ENCODE peak calls at places on chromosomes 2 and 18, in five cellular contexts. L is fibroblast of lung, D is tibial artery, W is neuronal stem cell, F is spleen. I is an unnamed sample. For H3K36me3, H3K9me3 and H3K4me1, the result is how much of the 10 kb centered on the place peaks cover.

GRCh38 chr2:32882911-32883810 is 63.6 kb upstream of the LTBP1 start:
- DNase-seq in D (no peak), L (peak), F (no peak), W (no peak), I (no peak)

GRCh38 chr2:219073413-219074129 is 12.8 kb upstream of the IHH start:
- DNase-seq in F (no peak), D (no peak), L (peak), W (peak), I (no peak)

GRCh38 chr2:11805920-11806319 is 59.5 kb downstream of the LPIN1 start:
- DNase-seq in D (no peak), L (no peak), W (no peak), F (no peak), I (no peak)

GRCh38 chr2:43300781-43301586 is 74.6 kb upstream of the ZFP36L2 start:
- DNase-seq in L (no peak), F (no peak), D (no peak), W (no peak), I (no peak)

GRCh38 chr18:3175195-3175758 is 44.5 kb downstream of the MYOM1 start:
- DNase-seq in L (peak), W (no peak), D (no peak), F (no peak), I (no peak)

GRCh38 chr2:71512386-71512785 is 59.0 kb downstream of the DYSF start:
- DNase-seq in L (no peak), F (no peak), D (no peak), W (no peak), I (no peak)

GRCh38 chr2:22253171-22253570 is 1129.4 kb downstream of the TDRD15 start:
- DNase-seq in F (no peak), W (no peak), D (no peak), L (no peak), I (no peak)

GRCh38 chr18:32920796-32921787 is 148.3 kb upstream of the KLHL14 start:
- DNase-seq in D (no peak), W (no peak), L (peak), F (no peak), I (no peak)

GRCh38 chr18:56445422-56445821 is 193.0 kb downstream of the TXNL1 start:
- DNase-seq in W (no peak), D (no peak), L (no peak), F (no peak), I (no peak)

GRCh38 chr2:46364797-46365457 is 67.7 kb downstream of the EPAS1 start:
- DNase-seq in F (no peak), W (peak), L (peak), D (no peak), I (no peak)

GRCh38 chr2:37555457-37555856 is 116.0 kb downstream of the CDC42EP3 start:
- DNase-seq in F (peak), L (no peak), W (no peak), D (no peak), I (peak)

GRCh38 chr2:158493458-158493857 is 36.7 kb downstream of the PKP4 start:
- DNase-seq in F (no peak), D (no peak), W (no peak), L (no peak), I (peak)

GRCh38 chr18:57057890-57058289 is 89.0 kb upstream of the BOD1L2 start:
- DNase-seq in F (no peak), W (no peak), L (no peak), D (no peak), I (no peak)

GRCh38 chr2:34229998-34230397 is 630.9 kb upstream of the FAM98A start:
- DNase-seq in D (no peak), W (no peak), F (no peak), L (no peak), I (no peak)

GRCh38 chr2:39059366-39059952 is 61.4 kb downstream of the SOS1 start:
- DNase-seq in W (peak), D (no peak), L (peak), F (no peak), I (no peak)

GRCh38 chr2:42929577-42929984 is 137.2 kb upstream of the HAAO start:
- DNase-seq in W (no peak), D (no peak), L (no peak), F (no peak), I (no peak)

GRCh38 chr2:167785606-167786005 is 461.8 kb downstream of the STK39 start:
- DNase-seq in D (no peak), L (no peak), W (no peak), F (no peak), I (no peak)

GRCh38 chr2:64455545-64455944 is 1.6 kb downstream of the LGALSL start:
- DNase-seq in W (no peak), L (no peak), F (no peak), D (no peak), I (no peak)

GRCh38 chr2:64017811-64018714 is 1.2 kb downstream of the VPS54 start:
- DNase-seq in F (no peak), D (no peak), W (no peak), L (peak), I (no peak)

GRCh38 chr2:186588940-186589732 is 720 bp upstream of the ITGAV start:
- DNase-seq in F (no peak), L (peak), W (no peak), D (no peak), I (no peak)

GRCh38 chr2:216006164-216006663 is 7.1 kb downstream of the MREG start:
- DNase-seq in L (no peak), W (no peak), D (no peak), F (peak), I (no peak)

GRCh38 chr2:62221141-62221540 is 25.2 kb downstream of the B3GNT2 start:
- DNase-seq in D (no peak), L (peak), F (no peak), W (no peak), I (no peak)

GRCh38 chr2:23380562-23381065 is 4.4 kb upstream of the KLHL29 start:
- DNase-seq in F (no peak), L (peak), D (no peak), W (no peak), I (no peak)

GRCh38 chr2:177404243-177404642 is 11.7 kb downstream of the AGPS start:
- DNase-seq in F (no peak), W (no peak), D (no peak), L (no peak), I (no peak)

GRCh38 chr2:237231593-237231992 is 145.9 kb downstream of the COPS8 start:
- DNase-seq in D (no peak), L (no peak), W (no peak), F (no peak), I (no peak)

GRCh38 chr2:170822885-170823799 is 6.5 kb downstream of the GAD1 start:
- DNase-seq in F (peak), W (peak), D (no peak), L (no peak), I (no peak)

GRCh38 chr2:18959952-18960717 is 370.8 kb upstream of the NT5C1B start:
- DNase-seq in F (no peak), D (no peak), L (peak), W (no peak), I (no peak)

GRCh38 chr2:177148477-177149154 is 64.0 kb upstream of the HNRNPA3 start:
- DNase-seq in F (peak), D (peak), L (peak), W (peak), I (peak)

GRCh38 chr18:23935804-23936203 is 78.8 kb upstream of the TTC39C start:
- DNase-seq in D (no peak), W (no peak), F (no peak), L (no peak), I (no peak)

GRCh38 chr18:2953935-2954641 is 58.9 kb downstream of the LPIN2 start:
- DNase-seq in D (no peak), W (no peak), L (no peak), F (no peak), I (no peak)

GRCh38 chr2:152924722-152925121 is 206.3 kb downstream of the ARL6IP6 start:
- DNase-seq in L (no peak), D (no peak), W (no peak), F (no peak), I (peak)

DNA sequence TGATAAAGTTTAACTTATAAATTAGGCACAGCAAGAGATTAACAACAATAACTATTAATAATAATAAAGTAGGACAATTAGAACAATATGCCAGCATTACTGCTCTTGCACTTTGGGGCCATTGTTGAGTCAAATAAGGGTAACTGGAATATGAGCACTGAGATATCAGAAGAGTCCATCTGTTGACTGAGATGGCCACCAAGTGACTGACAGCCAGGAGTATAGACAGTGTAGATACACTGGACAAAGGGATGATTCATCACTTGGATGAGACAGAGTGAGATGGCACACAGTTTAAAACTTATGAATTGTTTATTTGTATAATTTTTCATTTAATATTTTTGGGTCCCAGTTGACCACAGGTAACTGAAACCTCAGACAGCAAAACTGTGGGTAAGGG is 20.0 kb downstream of the NAB1 start:
- DNase-seq in F (no peak), L (no peak), W (no peak), D (no peak), I (no peak)
- H3K36me3 ChIP-seq in F (under half), L (under half), W (under half), D (under half), I (under half)

GRCh38 chr2:132392211-132392610 is 24.4 kb upstream of the GPR39 start:
- DNase-seq in L (no peak), W (peak), F (no peak), D (no peak), I (no peak)
- H3K9me3 ChIP-seq in L (under half), W (under half), F (under half), D (under half), I (under half)

GRCh38 chr2:120701096-120701860 is 34.4 kb upstream of the GLI2 start:
- DNase-seq in D (no peak), L (no peak), W (no peak), F (peak), I (no peak)
- H3K4me1 ChIP-seq in D (under half), L (under half), W (under half), F (under half), I (under half)

DNA sequence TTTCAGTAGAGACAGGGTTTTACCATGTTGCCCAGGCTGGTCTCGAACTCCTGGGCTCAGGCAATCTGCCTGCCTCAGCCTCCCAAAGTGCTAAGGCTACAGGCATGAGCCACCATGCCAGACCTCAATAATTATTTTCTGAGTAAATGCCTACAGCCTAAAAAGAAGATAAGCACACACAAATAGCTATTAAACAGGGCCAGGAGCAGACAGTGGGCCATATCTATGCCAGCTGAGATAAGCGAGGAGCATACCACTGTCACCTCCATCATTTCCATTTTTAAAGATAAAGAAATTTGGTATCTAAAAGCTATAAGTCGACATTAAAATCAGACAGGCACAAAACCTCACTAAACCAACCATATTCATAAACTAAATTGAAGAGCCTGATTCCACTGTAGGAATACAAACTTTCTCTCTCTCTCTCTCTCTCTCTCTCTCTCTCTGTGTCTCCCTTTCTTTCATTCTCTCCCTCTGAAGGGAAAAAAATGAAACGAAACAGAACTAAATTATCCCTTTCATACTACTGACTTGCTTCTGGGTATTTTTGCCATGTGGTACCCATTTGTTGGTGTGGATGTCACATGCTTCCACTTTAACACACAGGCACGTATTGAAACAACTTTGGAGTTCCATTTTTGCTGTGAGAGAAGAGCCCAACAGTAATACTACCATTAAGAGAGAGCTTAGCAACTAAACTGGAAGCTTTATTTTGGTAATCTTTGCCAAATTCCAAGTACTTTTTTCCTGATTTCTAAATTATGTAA is 51.0 kb downstream of the FARSB start:
- DNase-seq in L (no peak), W (no peak), D (no peak), F (no peak), I (no peak)
- H3K36me3 ChIP-seq in L (under half), W (under half), D (under half), F (under half), I (under half)

GRCh38 chr18:70627100-70627802 is 338.4 kb downstream of the SOCS6 start:
- DNase-seq in L (no peak), F (no peak), W (no peak), D (no peak), I (no peak)
- H3K9me3 ChIP-seq in L (under half), F (under half), W (under half), D (under half), I (under half)

DNA sequence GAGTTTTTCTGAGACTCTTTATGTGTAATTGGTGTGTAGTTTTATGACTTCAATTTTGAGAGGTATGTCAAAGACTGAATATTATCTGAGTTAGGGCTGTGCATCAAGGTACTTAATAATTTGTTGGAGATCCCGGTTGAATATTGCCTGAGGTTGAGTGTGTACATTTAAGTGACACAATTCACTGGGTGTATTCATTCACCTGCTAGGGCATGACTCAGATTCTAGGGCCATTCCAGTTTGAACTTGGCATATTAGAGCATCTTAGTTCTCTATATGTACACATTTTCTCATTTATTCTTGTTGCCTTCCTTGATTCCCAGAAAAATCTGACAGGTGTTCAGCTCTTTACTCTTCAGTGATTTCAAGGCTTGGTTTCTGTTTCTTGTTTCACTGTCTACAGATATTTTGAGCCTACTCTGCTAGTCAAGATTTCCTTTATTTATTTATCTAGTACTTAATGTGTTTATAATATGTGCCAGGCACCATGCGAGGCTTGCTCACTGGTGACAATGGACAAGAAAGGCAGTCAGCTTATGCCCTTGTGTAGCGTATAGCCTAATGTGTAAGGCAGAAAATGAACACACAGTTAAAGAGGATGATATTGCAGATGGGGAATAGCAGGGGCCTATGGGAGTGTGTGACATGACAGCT is 12.7 kb downstream of the MAP4K4 start:
- DNase-seq in D (no peak), F (no peak), W (no peak), L (peak), I (no peak)
- H3K4me1 ChIP-seq in D (under half), F (half or more), W (under half), L (under half), I (under half)

I was measured in left lung.